ENCODE peak calls at places on chromosomes 2 and 18, in seven cellular contexts. S is CD8-positive, alpha-beta T cell; P is pancreas; Q is A673; V is neural progenitor cell; D is right cardiac atrium; Z is lower lobe of right lung. I is an unnamed sample. For H3K4me1, the result is how much of the 10 kb centered on the place peaks cover.

GRCh38 chr2:223896751-223897320 is 48.3 kb downstream of the WDFY1 start:
- DNase-seq in S (no peak), P (no peak), Q (no peak), V (no peak), D (no peak), Z (no peak), I (no peak)

GRCh38 chr2:26978061-26978596 is 7.7 kb downstream of the MAPRE3 start:
- DNase-seq in S (no peak), P (peak), Q (no peak), V (no peak), D (peak), Z (peak), I (peak)

GRCh38 chr2:20106746-20107145 is 55.3 kb upstream of the LAPTM4A start:
- DNase-seq in S (no peak), P (peak), Q (no peak), V (peak), D (peak), Z (peak), I (peak)

GRCh38 chr2:204706939-204707338 is 161.7 kb downstream of the PARD3B start:
- DNase-seq in S (no peak), P (no peak), Q (no peak), V (no peak), D (no peak), Z (no peak), I (no peak)

GRCh38 chr2:112181571-112182290 is 43.5 kb downstream of the FBLN7 start:
- DNase-seq in S (peak), P (no peak), Q (no peak), V (no peak), D (peak), Z (no peak), I (no peak)

GRCh38 chr2:174171686-174172445 is 76.5 kb downstream of the OLA1 start:
- DNase-seq in S (no peak), P (no peak), Q (no peak), V (no peak), D (peak), Z (peak), I (no peak)

GRCh38 chr2:33550206-33550605 is 48.9 kb downstream of the FAM98A start:
- DNase-seq in S (no peak), P (no peak), Q (no peak), V (no peak), D (no peak), Z (no peak), I (no peak)

GRCh38 chr18:47261902-47262301 is 10.4 kb upstream of the SKOR2 start:
- DNase-seq in S (no peak), P (no peak), Q (no peak), V (peak), D (no peak), Z (no peak), I (no peak)

GRCh38 chr2:8514748-8515389 is 167.0 kb upstream of the ID2 start:
- DNase-seq in S (no peak), P (no peak), Q (no peak), V (no peak), D (no peak), Z (peak), I (no peak)

GRCh38 chr18:31199190-31199769 is 36.6 kb upstream of the DSC1 start:
- DNase-seq in S (no peak), P (no peak), Q (no peak), V (no peak), D (no peak), Z (no peak), I (no peak)

GRCh38 chr2:147345246-147345645 is 499.6 kb upstream of the ACVR2A start:
- DNase-seq in S (no peak), P (no peak), Q (peak), V (no peak), D (no peak), Z (no peak), I (no peak)

GRCh38 chr2:233331536-233331935 is 22.8 kb upstream of the DGKD start:
- DNase-seq in S (peak), P (no peak), Q (peak), V (no peak), D (peak), Z (peak), I (no peak)

GRCh38 chr2:150472122-150472899 is 15.2 kb downstream of the RND3 start:
- DNase-seq in S (no peak), P (no peak), Q (peak), V (no peak), D (peak), Z (peak), I (peak)

GRCh38 chr2:38600242-38600891 is 2.4 kb downstream of the HNRNPLL start:
- DNase-seq in S (no peak), P (no peak), Q (peak), V (peak), D (peak), Z (no peak), I (no peak)

GRCh38 chr2:160574472-160575140 is 81.0 kb upstream of the RBMS1 start:
- DNase-seq in S (no peak), P (no peak), Q (peak), V (no peak), D (no peak), Z (no peak), I (no peak)

GRCh38 chr2:165544897-165545296 is 75.4 kb downstream of the CSRNP3 start:
- DNase-seq in S (no peak), P (no peak), Q (no peak), V (no peak), D (no peak), Z (no peak), I (no peak)

GRCh38 chr2:71779306-71779855 is 326.0 kb downstream of the DYSF start:
- DNase-seq in S (no peak), P (no peak), Q (no peak), V (no peak), D (no peak), Z (no peak), I (no peak)

GRCh38 chr2:88086401-88086800 is 18.8 kb downstream of the SMYD1 start:
- DNase-seq in S (no peak), P (no peak), Q (no peak), V (no peak), D (no peak), Z (no peak), I (no peak)

GRCh38 chr2:23171108-23171507 is 213.9 kb upstream of the KLHL29 start:
- DNase-seq in S (no peak), P (no peak), Q (no peak), V (no peak), D (no peak), Z (no peak), I (no peak)

GRCh38 chr2:172783091-172783898 is 47.6 kb downstream of the RAPGEF4 start:
- DNase-seq in S (no peak), P (peak), Q (peak), V (peak), D (no peak), Z (no peak), I (no peak)

GRCh38 chr2:11071207-11071606 is 84.1 kb upstream of the SLC66A3 start:
- DNase-seq in S (no peak), P (no peak), Q (peak), V (no peak), D (peak), Z (peak), I (no peak)

GRCh38 chr2:7706791-7707190 is 789.6 kb downstream of the RNF144A start:
- DNase-seq in S (no peak), P (no peak), Q (no peak), V (no peak), D (no peak), Z (no peak), I (no peak)

GRCh38 chr2:138500592-138501426 is 761 bp upstream of the SPOPL start:
- DNase-seq in S (no peak), P (no peak), Q (no peak), V (no peak), D (peak), Z (no peak), I (peak)

GRCh38 chr2:222938327-222938726 is 77.5 kb downstream of the ACSL3 start:
- DNase-seq in S (no peak), P (no peak), Q (no peak), V (no peak), D (no peak), Z (no peak), I (no peak)

GRCh38 chr2:224016963-224017362 is 22.1 kb downstream of the SERPINE2 start:
- DNase-seq in S (no peak), P (no peak), Q (no peak), V (no peak), D (no peak), Z (no peak), I (no peak)

GRCh38 chr2:260507-261161 is 3.2 kb downstream of the SH3YL1 start:
- DNase-seq in S (no peak), P (no peak), Q (no peak), V (no peak), D (no peak), Z (no peak), I (no peak)

GRCh38 chr2:131552886-131553285 is 25.2 kb downstream of the CCDC74A start:
- DNase-seq in S (no peak), P (no peak), Q (no peak), V (no peak), D (no peak), Z (no peak), I (no peak)

GRCh38 chr2:164840458-164840929 is 1.1 kb downstream of the COBLL1 start:
- DNase-seq in S (no peak), P (peak), Q (peak), V (peak), D (peak), Z (peak), I (peak)

GRCh38 chr2:172473167-172473566 is 45.8 kb downstream of the ITGA6 start:
- DNase-seq in S (no peak), P (no peak), Q (no peak), V (no peak), D (no peak), Z (no peak), I (no peak)

GRCh38 chr2:602571-603366 is 74.4 kb downstream of the TMEM18 start:
- DNase-seq in S (no peak), P (no peak), Q (no peak), V (no peak), D (no peak), Z (no peak), I (no peak)

DNA sequence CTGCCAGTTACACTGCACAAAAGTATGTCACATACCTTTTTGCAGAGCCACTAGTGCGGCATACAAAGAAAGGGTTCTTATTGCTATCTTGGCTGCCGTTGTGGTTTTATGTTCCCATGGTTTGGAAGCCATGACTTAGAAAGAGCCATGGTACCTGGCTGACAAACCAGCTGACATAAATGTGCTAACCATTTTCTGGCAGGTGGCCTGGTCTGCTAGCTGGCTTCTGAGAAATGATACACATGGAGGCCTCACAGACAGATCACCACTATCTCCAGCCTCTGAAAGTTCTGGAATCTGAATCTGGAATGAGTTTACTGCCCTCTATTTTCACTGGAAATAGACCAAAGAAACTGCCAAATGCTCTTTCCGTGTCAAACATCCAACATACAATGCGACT is 123.7 kb downstream of the QPCT start:
- DNase-seq in S (no peak), P (no peak), Q (no peak), V (no peak), D (peak), Z (no peak), I (no peak)
- H3K4me3 ChIP-seq in S (no peak), P (no peak), Q (no peak), V (no peak), D (no peak), Z (no peak), I (no peak)

DNA sequence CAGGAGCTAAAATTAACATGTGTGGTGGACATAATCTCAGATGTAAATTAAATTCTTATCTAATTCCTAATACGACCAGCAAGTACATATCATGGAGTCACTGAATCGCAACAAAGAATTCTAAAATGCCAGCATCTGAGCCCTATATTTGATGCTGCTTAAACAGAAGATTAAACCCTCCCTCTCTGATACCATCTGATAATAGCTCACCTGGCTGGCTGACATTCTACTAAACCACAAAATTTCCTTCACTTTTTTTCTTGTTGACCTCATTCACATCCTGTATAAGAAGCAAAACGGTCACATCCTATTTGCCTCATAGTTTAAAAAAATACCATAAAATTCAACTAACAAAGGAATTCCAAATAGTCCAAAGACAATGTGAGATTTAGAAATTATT is 371.6 kb upstream of the SLC8A1 start:
- DNase-seq in S (no peak), P (no peak), Q (no peak), V (no peak), D (no peak), Z (no peak), I (no peak)
- H3K27ac ChIP-seq in S (no peak), P (no peak), Q (no peak), V (no peak), D (no peak), Z (no peak), I (no peak)

GRCh38 chr2:54579682-54580349 is 123.7 kb downstream of the SPTBN1 start:
- DNase-seq in S (no peak), P (no peak), Q (no peak), V (no peak), D (no peak), Z (no peak), I (no peak)
- H3K4me1 ChIP-seq in S (half or more), P (half or more), Q (half or more), V (under half), D (under half), Z (half or more), I (half or more)

GRCh38 chr2:241376808-241377207 is 20.7 kb downstream of the FARP2 start:
- DNase-seq in S (no peak), P (no peak), Q (no peak), V (no peak), D (no peak), Z (no peak), I (no peak)
- H3K4me3 ChIP-seq in S (no peak), P (no peak), Q (no peak), V (no peak), D (no peak), Z (no peak), I (no peak)

GRCh38 chr2:217551229-217551909 is 451.4 kb downstream of the TNS1 start:
- DNase-seq in S (no peak), P (no peak), Q (no peak), V (no peak), D (no peak), Z (no peak), I (no peak)
- H3K27ac ChIP-seq in S (no peak), P (no peak), Q (no peak), V (no peak), D (no peak), Z (no peak), I (no peak)

GRCh38 chr2:170937980-170938379 is 8.9 kb downstream of the GORASP2 start:
- DNase-seq in S (no peak), P (no peak), Q (no peak), V (no peak), D (no peak), Z (no peak), I (no peak)
- H3K4me1 ChIP-seq in S (under half), P (under half), Q (under half), V (under half), D (under half), Z (under half), I (under half)

GRCh38 chr2:241618836-241619235 is 18.1 kb downstream of the THAP4 start:
- DNase-seq in S (no peak), P (no peak), Q (no peak), V (no peak), D (no peak), Z (no peak), I (no peak)

GRCh38 chr2:241618296-241618805 is 18.6 kb downstream of the THAP4 start:
- DNase-seq in S (no peak), P (no peak), Q (no peak), V (no peak), D (no peak), Z (no peak), I (no peak)

GRCh38 chr2:241616168-241617125 is 20.5 kb downstream of the THAP4 start:
- DNase-seq in S (no peak), P (no peak), Q (no peak), V (no peak), D (peak), Z (no peak), I (no peak)

GRCh38 chr2:241615522-241616052 is 21.4 kb downstream of the THAP4 start:
- DNase-seq in S (no peak), P (no peak), Q (no peak), V (no peak), D (no peak), Z (no peak), I (no peak)

DNA sequence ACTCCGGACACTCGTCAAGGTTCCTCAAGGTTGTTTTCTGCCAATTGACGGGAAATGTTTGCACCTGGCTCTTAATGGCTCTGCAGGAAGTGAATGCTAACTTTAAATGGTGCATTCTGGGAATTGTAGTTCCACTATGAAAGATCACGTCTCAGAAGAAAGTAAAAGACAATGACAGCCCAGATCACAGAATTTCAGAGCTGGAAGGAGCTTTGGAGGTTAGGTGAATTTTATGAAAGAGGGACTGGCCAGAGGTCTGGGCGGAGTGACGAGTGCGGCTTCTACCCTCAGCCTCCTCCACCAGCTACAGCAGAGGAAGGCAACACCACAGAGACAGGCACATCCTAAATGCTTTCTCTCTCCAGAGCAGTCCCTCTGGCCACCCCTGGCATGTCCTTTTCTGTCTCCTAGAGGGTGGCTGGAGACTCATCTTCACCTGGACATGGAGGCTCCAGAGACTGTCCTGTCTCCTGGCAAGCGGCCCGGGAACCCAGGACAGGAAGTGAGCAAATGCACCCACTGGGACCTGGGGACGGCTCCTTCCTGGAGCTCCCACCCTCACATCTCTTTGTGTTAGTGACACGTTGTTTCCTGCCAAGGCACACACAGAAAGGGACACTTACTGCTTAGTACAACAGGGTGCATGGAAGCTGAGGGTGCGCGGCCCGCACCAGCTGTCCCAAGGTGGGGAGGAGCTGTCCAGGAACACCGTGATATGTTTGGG is 19.4 kb downstream of the THAP4 start:
- DNase-seq in S (no peak), P (no peak), Q (peak), V (peak), D (peak), Z (peak), I (peak)
- H3K4me3 ChIP-seq in S (peak), P (no peak), Q (peak), V (peak), D (peak), Z (peak), I (peak)